ENCODE peak calls at places on chromosomes 12 and 14, in eight cellular contexts. Z, L, X, F, I, E, A and K are unnamed samples.

GRCh38 chr14:73386342-73386741 is 72.0 kb downstream of the NUMB start:
- DNase-seq in Z (no peak), L (no peak), X (no peak), F (peak), I (no peak), E (no peak), A (no peak), K (no peak)

GRCh38 chr12:121933522-121934317 is 15.3 kb downstream of the CFAP251 start:
- DNase-seq in Z (peak), L (no peak), X (no peak), F (no peak), I (no peak), E (no peak), A (peak), K (no peak)

GRCh38 chr12:64670856-64671639 is 60.8 kb downstream of the RASSF3 start:
- DNase-seq in Z (no peak), L (no peak), X (peak), F (peak), I (peak), E (no peak), A (no peak), K (no peak)

GRCh38 chr12:38469689-38470088 is 153.1 kb downstream of the ALG10B start:
- DNase-seq in Z (no peak), L (no peak), X (no peak), F (no peak), I (no peak), E (no peak), A (no peak), K (no peak)

GRCh38 chr14:104135121-104135903 is 3.1 kb upstream of the KIF26A start:
- DNase-seq in Z (peak), L (no peak), X (peak), F (no peak), I (peak), E (no peak), A (peak), K (no peak)

GRCh38 chr12:43221216-43221615 is 330.8 kb downstream of the ADAMTS20 start:
- DNase-seq in Z (no peak), L (no peak), X (no peak), F (no peak), I (no peak), E (no peak), A (no peak), K (no peak)

GRCh38 chr12:26271024-26271423 is 75.7 kb downstream of the SSPN start:
- DNase-seq in Z (no peak), L (no peak), X (no peak), F (no peak), I (peak), E (no peak), A (no peak), K (no peak)

GRCh38 chr12:24360057-24360456 is 410.6 kb upstream of the SOX5 start:
- DNase-seq in Z (no peak), L (no peak), X (no peak), F (peak), I (no peak), E (no peak), A (no peak), K (no peak)

GRCh38 chr14:105500726-105501101 is 9.7 kb downstream of the TEDC1 start:
- DNase-seq in Z (no peak), L (no peak), X (no peak), F (no peak), I (no peak), E (no peak), A (no peak), K (peak)

GRCh38 chr14:52835122-52835903 is 43.9 kb upstream of the GNPNAT1 start:
- DNase-seq in Z (peak), L (no peak), X (peak), F (peak), I (peak), E (no peak), A (peak), K (no peak)

GRCh38 chr14:23052182-23052623 is 5.1 kb downstream of the CDH24 start:
- DNase-seq in Z (peak), L (no peak), X (no peak), F (no peak), I (peak), E (no peak), A (no peak), K (no peak)
- TF ChIP-seq CTCF in Z (no peak), L (no peak), X (peak), F (no peak), I (no peak), E (no peak), A (no peak), K (no peak)

GRCh38 chr14:51239813-51240803 is at the start of gene TMX1:
- DNase-seq in Z (peak), L (peak), X (peak), F (peak), I (peak), E (peak), A (peak), K (peak)
- TF ChIP-seq CTCF in Z (peak), L (no peak), X (no peak), F (no peak), I (no peak), E (no peak), A (no peak), K (no peak)

DNA sequence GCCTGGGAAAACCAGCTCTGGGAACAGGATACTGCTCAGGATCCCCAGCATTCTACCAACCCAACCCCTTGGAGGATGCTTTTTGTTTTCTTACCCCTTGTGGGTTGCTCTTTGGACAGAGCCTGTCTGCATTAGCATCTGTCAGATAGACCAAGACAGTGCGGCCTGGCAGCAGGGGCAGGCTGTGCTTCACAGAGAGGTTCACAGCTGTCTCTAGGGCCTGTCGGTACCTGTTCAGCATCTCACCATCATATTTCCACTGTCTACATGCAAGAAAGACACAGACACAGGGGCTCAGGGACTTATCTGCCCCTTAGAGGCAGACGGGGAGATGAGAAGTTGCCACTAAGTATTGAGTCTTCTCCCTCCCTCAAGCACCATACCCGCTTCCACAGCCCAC is 21.8 kb downstream of the TEP1 start:
- DNase-seq in Z (no peak), L (no peak), X (no peak), F (no peak), I (no peak), E (no peak), A (no peak), K (no peak)
- TF ChIP-seq CTCF in Z (no peak), L (no peak), X (no peak), F (no peak), I (no peak), E (no peak), A (no peak), K (no peak)

GRCh38 chr12:12267801-12268200 is 957 bp upstream of the LRP6 start:
- DNase-seq in Z (no peak), L (no peak), X (no peak), F (no peak), I (no peak), E (no peak), A (no peak), K (no peak)
- TF ChIP-seq CTCF in Z (no peak), L (no peak), X (no peak), F (no peak), I (no peak), E (no peak), A (no peak), K (no peak)

GRCh38 chr14:64478634-64479250 is 13.4 kb downstream of the AKAP5 start:
- DNase-seq in Z (no peak), L (no peak), X (no peak), F (peak), I (no peak), E (no peak), A (no peak), K (no peak)
- TF ChIP-seq CTCF in Z (peak), L (peak), X (peak), F (no peak), I (peak), E (no peak), A (no peak), K (peak)

GRCh38 chr12:94148841-94149780 is 734 bp downstream of the PLXNC1 start:
- DNase-seq in Z (peak), L (peak), X (peak), F (peak), I (peak), E (no peak), A (peak), K (peak)
- TF ChIP-seq CTCF in Z (peak), L (peak), X (peak), F (peak), I (peak), E (peak), A (peak), K (peak)

DNA sequence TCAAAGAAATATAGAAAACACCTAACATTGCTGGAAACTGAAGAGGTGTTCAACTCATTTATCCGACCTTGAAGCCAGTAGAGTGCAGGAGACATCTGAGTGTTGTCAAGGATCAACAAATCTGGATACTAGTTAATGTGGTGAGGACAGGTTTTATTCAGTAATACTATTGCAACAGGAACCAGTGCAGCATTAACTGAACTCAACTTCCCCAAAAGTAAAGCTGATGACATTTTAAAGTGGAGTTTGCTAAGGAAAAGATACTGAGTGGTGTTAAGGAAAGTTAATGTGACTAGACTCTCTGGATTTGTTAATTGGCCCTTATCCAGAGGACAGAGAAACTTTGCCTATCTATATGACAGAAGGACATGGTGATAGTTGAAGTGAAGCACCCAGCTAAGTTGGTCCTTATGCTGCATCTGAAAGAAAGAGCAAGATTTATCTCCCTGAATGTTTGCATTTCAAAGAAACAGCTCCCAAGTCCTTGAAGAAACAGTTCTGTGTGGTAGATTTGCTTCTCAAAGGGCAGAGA is 1.2 kb upstream of the CLEC7A start:
- DNase-seq in Z (no peak), L (no peak), X (no peak), F (no peak), I (no peak), E (no peak), A (no peak), K (no peak)
- TF ChIP-seq CTCF in Z (no peak), L (no peak), X (no peak), F (no peak), I (no peak), E (no peak), A (no peak), K (no peak)